ENCODE peak calls at places on chromosome 2, in four cellular contexts. One of them, this sample, is unnamed.
A peak's percentile ranks its signal among the peaks of the same experiment; 100 is the strongest.

GRCh38 chr2:7190587-7191320 is 273.5 kb downstream of the RNF144A start:
- DNase-seq in esophagus squamous epithelium: no peak
- DNase-seq in MM.1S: no peak
- DNase-seq in fibroblast of lung: no peak
- DNase-seq in this sample: no peak

GRCh38 chr2:134245340-134245984 is 8.4 kb upstream of the MGAT5 start:
- DNase-seq in esophagus squamous epithelium: peak; percentile 11
- DNase-seq in MM.1S: peak; percentile 62
- DNase-seq in fibroblast of lung: peak; percentile 75
- DNase-seq in this sample: no peak

GRCh38 chr2:157838442-157839161 is 37.5 kb downstream of the ACVR1 start:
- DNase-seq in fibroblast of lung: peak; percentile 88
- DNase-seq in esophagus squamous epithelium: no peak
- DNase-seq in MM.1S: no peak
- DNase-seq in this sample: no peak

GRCh38 chr2:120675460-120676130 is 60.1 kb upstream of the GLI2 start:
- DNase-seq in MM.1S: peak; percentile 51
- DNase-seq in fibroblast of lung: peak; percentile 61
- DNase-seq in esophagus squamous epithelium: no peak
- DNase-seq in this sample: no peak

GRCh38 chr2:72494392-72494791 is 331.4 kb downstream of the EXOC6B start:
- DNase-seq in fibroblast of lung: peak; percentile 4
- DNase-seq in esophagus squamous epithelium: no peak
- DNase-seq in MM.1S: no peak
- DNase-seq in this sample: no peak

GRCh38 chr2:173232956-173233744 is 121.5 kb upstream of the CDCA7 start:
- DNase-seq in fibroblast of lung: no peak
- DNase-seq in esophagus squamous epithelium: no peak
- DNase-seq in MM.1S: no peak
- DNase-seq in this sample: no peak

GRCh38 chr2:3289971-3290370 is 87.6 kb downstream of the EIPR1 start:
- DNase-seq in MM.1S: no peak
- DNase-seq in fibroblast of lung: no peak
- DNase-seq in esophagus squamous epithelium: no peak
- DNase-seq in this sample: no peak

GRCh38 chr2:241592126-241592845 is 33.7 kb downstream of the BOK start:
- DNase-seq in MM.1S: no peak
- DNase-seq in esophagus squamous epithelium: no peak
- DNase-seq in fibroblast of lung: no peak
- DNase-seq in this sample: no peak

GRCh38 chr2:33598472-33599174 is 476 bp downstream of the FAM98A start:
- DNase-seq in fibroblast of lung: peak; percentile 39
- DNase-seq in esophagus squamous epithelium: peak; percentile 11
- DNase-seq in MM.1S: peak; percentile 52
- DNase-seq in this sample: no peak

GRCh38 chr2:150485114-150485870 is 2.2 kb downstream of the RND3 start:
- DNase-seq in fibroblast of lung: peak; percentile 73
- DNase-seq in esophagus squamous epithelium: no peak
- DNase-seq in MM.1S: peak; percentile 77
- DNase-seq in this sample: no peak

GRCh38 chr2:224948859-224949258 is 93.4 kb downstream of the DOCK10 start:
- DNase-seq in MM.1S: no peak
- DNase-seq in fibroblast of lung: peak; percentile 72
- DNase-seq in esophagus squamous epithelium: no peak
- DNase-seq in this sample: no peak

GRCh38 chr2:128591022-128591840 is 272.6 kb upstream of the HS6ST1 start:
- DNase-seq in MM.1S: no peak
- DNase-seq in esophagus squamous epithelium: no peak
- DNase-seq in fibroblast of lung: no peak
- DNase-seq in this sample: no peak

GRCh38 chr2:234329202-234329930 is 167.5 kb downstream of the ARL4C start:
- DNase-seq in esophagus squamous epithelium: no peak
- DNase-seq in MM.1S: no peak
- DNase-seq in fibroblast of lung: peak; percentile 10
- DNase-seq in this sample: no peak

GRCh38 chr2:215052810-215053209 is 85.6 kb downstream of the ABCA12 start:
- DNase-seq in MM.1S: no peak
- DNase-seq in fibroblast of lung: no peak
- DNase-seq in esophagus squamous epithelium: no peak
- DNase-seq in this sample: no peak

GRCh38 chr2:11446733-11447248 is 19.2 kb downstream of the E2F6 start:
- DNase-seq in MM.1S: peak; percentile 30
- DNase-seq in fibroblast of lung: peak; percentile 72
- DNase-seq in esophagus squamous epithelium: no peak
- DNase-seq in this sample: no peak

GRCh38 chr2:118806797-118807667 is 40.4 kb downstream of the EN1 start:
- DNase-seq in fibroblast of lung: no peak
- DNase-seq in MM.1S: no peak
- DNase-seq in esophagus squamous epithelium: no peak
- DNase-seq in this sample: no peak

GRCh38 chr2:108907822-108908716 is 81.0 kb downstream of the EDAR start:
- DNase-seq in fibroblast of lung: no peak
- DNase-seq in MM.1S: no peak
- DNase-seq in esophagus squamous epithelium: no peak
- DNase-seq in this sample: no peak

GRCh38 chr2:160367887-160368286 is 125.7 kb downstream of the RBMS1 start:
- DNase-seq in MM.1S: peak; percentile 69
- DNase-seq in esophagus squamous epithelium: no peak
- DNase-seq in fibroblast of lung: peak; percentile 97
- DNase-seq in this sample: peak; percentile 92

GRCh38 chr2:47644351-47644750 is 138.6 kb upstream of the MSH6 start:
- DNase-seq in esophagus squamous epithelium: no peak
- DNase-seq in fibroblast of lung: no peak
- DNase-seq in MM.1S: no peak
- DNase-seq in this sample: no peak

GRCh38 chr2:111633643-111634042 is 250.3 kb downstream of the ANAPC1 start:
- DNase-seq in esophagus squamous epithelium: no peak
- DNase-seq in fibroblast of lung: no peak
- DNase-seq in MM.1S: no peak
- DNase-seq in this sample: no peak

GRCh38 chr2:148021059-148021985 is at the start of gene MBD5:
- DNase-seq in esophagus squamous epithelium: no peak
- DNase-seq in MM.1S: peak; percentile 69
- DNase-seq in fibroblast of lung: peak; percentile 70
- DNase-seq in this sample: no peak

GRCh38 chr2:231203087-231203486 is 4.7 kb downstream of the ARMC9 start:
- DNase-seq in esophagus squamous epithelium: no peak
- DNase-seq in MM.1S: no peak
- DNase-seq in fibroblast of lung: no peak
- DNase-seq in this sample: no peak

GRCh38 chr2:147425437-147426038 is 419.3 kb upstream of the ACVR2A start:
- DNase-seq in MM.1S: no peak
- DNase-seq in esophagus squamous epithelium: no peak
- DNase-seq in fibroblast of lung: no peak
- DNase-seq in this sample: no peak

GRCh38 chr2:120783969-120784372 is 48.3 kb downstream of the GLI2 start:
- DNase-seq in esophagus squamous epithelium: no peak
- DNase-seq in fibroblast of lung: no peak
- DNase-seq in MM.1S: no peak
- DNase-seq in this sample: no peak

GRCh38 chr2:3656762-3657691 is 973 bp upstream of the ALLC start:
- DNase-seq in fibroblast of lung: peak; percentile 54
- DNase-seq in esophagus squamous epithelium: no peak
- DNase-seq in MM.1S: no peak
- DNase-seq in this sample: no peak

GRCh38 chr2:137992039-137992646 is 27.9 kb downstream of the HNMT start:
- DNase-seq in fibroblast of lung: no peak
- DNase-seq in MM.1S: no peak
- DNase-seq in esophagus squamous epithelium: no peak
- DNase-seq in this sample: no peak

GRCh38 chr2:100208375-100208774 is 66.0 kb upstream of the AFF3 start:
- DNase-seq in MM.1S: no peak
- DNase-seq in esophagus squamous epithelium: no peak
- DNase-seq in fibroblast of lung: peak; percentile 40
- DNase-seq in this sample: no peak

GRCh38 chr2:120947982-120948661 is 212.5 kb downstream of the GLI2 start:
- DNase-seq in fibroblast of lung: no peak
- DNase-seq in esophagus squamous epithelium: no peak
- DNase-seq in MM.1S: no peak
- DNase-seq in this sample: no peak

GRCh38 chr2:150997066-150997465 is 264.6 kb downstream of the RBM43 start:
- DNase-seq in esophagus squamous epithelium: no peak
- DNase-seq in MM.1S: no peak
- DNase-seq in fibroblast of lung: no peak
- DNase-seq in this sample: no peak

GRCh38 chr2:19682493-19682892 is 219.3 kb downstream of the TTC32 start:
- DNase-seq in fibroblast of lung: no peak
- DNase-seq in MM.1S: no peak
- DNase-seq in esophagus squamous epithelium: no peak
- DNase-seq in this sample: peak; percentile 79

GRCh38 chr2:7118606-7119503 is 201.6 kb downstream of the RNF144A start:
- DNase-seq in esophagus squamous epithelium: no peak
- DNase-seq in fibroblast of lung: peak; percentile 25
- DNase-seq in MM.1S: no peak
- DNase-seq in this sample: no peak

GRCh38 chr2:71459084-71459431 is 5.7 kb downstream of the DYSF start:
- DNase-seq in fibroblast of lung: no peak
- DNase-seq in MM.1S: no peak
- DNase-seq in esophagus squamous epithelium: no peak
- DNase-seq in this sample: no peak

GRCh38 chr2:86592547-86593230 is 29.4 kb upstream of the CHMP3 start:
- DNase-seq in esophagus squamous epithelium: no peak
- DNase-seq in fibroblast of lung: no peak
- DNase-seq in MM.1S: no peak
- DNase-seq in this sample: no peak

GRCh38 chr2:151171186-151171585 is 90.5 kb downstream of the RBM43 start:
- DNase-seq in fibroblast of lung: no peak
- DNase-seq in MM.1S: no peak
- DNase-seq in esophagus squamous epithelium: no peak
- DNase-seq in this sample: no peak

GRCh38 chr2:203498161-203498560 is 36.9 kb downstream of the RAPH1 start:
- DNase-seq in fibroblast of lung: peak; percentile 89
- DNase-seq in MM.1S: no peak
- DNase-seq in esophagus squamous epithelium: no peak
- DNase-seq in this sample: peak; percentile 34

GRCh38 chr2:141707486-141707885 is 423.3 kb downstream of the LRP1B start:
- DNase-seq in MM.1S: peak; percentile 31
- DNase-seq in fibroblast of lung: no peak
- DNase-seq in esophagus squamous epithelium: no peak
- DNase-seq in this sample: no peak

GRCh38 chr2:141714486-141714885 is 416.3 kb downstream of the LRP1B start:
- DNase-seq in fibroblast of lung: peak; percentile 12
- DNase-seq in MM.1S: no peak
- DNase-seq in esophagus squamous epithelium: no peak
- DNase-seq in this sample: no peak

GRCh38 chr2:141709756-141710155 is 421.1 kb downstream of the LRP1B start:
- DNase-seq in fibroblast of lung: no peak
- DNase-seq in MM.1S: no peak
- DNase-seq in esophagus squamous epithelium: no peak
- DNase-seq in this sample: no peak

GRCh38 chr2:141710589-141711239 is 420.1 kb downstream of the LRP1B start:
- DNase-seq in fibroblast of lung: no peak
- DNase-seq in esophagus squamous epithelium: no peak
- DNase-seq in MM.1S: no peak
- DNase-seq in this sample: no peak

DNA sequence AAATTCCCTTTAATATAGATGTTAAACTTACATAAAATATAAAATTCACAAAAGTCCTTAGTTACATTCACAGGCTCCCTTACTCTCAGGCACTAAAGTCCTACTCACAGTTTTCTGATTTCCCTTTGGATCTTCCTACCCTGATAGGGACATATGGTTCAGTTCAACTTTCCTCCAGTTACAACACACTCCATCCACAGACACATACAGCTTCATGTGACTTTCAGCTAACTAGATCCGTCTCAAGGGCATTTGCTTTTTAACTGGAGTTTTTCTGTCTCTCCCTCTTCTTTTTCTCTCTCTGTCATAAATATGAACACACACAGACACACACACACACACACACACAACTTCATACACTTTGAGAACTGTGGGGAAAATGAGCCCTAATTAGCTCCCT is 419.2 kb downstream of the LRP1B start:
- DNase-seq in MM.1S: no peak
- DNase-seq in fibroblast of lung: peak; percentile 64
- DNase-seq in esophagus squamous epithelium: no peak
- DNase-seq in this sample: no peak
- TF ChIP-seq CTCF in MM.1S: no peak
- TF ChIP-seq CTCF in fibroblast of lung: no peak
- TF ChIP-seq CTCF in esophagus squamous epithelium: no peak
- TF ChIP-seq CTCF in this sample: no peak

DNA sequence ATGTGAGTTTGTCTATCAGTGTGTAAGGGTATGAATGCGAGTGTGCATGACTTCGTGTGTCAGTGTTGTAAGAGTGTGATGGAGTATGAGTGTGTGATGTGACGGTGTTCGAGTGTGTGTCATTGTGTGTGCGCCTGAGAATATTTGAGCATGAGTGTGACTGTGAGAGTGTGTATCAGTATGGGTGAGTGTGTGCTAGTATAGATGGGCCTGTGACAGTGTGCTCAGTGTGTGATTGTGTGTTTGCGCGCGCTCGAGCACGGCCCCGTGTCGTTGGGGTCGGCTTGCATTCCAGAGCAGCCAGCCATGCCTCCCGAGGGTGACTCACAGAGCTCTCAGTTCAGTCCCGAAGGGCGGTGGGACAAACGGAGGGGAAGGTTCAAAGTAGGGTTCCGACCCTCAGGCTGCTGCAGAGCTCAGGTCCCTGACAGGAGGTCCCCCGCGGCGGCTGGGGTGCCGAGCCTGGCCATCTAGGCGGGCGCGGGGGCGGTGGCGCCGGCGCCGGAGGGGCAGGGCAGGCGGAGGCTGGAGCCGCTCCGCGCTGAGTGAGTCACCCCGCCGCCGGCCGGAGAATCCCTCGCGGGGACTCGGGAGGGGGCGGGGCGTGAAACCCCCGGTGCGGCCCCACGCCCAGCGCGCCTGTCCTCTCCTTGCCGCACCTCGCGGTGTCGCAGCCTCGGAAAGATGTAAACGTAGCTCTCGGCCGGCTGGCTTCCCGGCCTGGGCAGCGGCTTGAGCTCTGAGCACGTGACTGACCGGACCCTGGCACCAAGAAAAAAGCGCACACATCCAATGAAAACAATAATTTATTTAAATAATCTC is 3.8 kb downstream of the DLX2 start:
- DNase-seq in esophagus squamous epithelium: no peak
- DNase-seq in MM.1S: no peak
- DNase-seq in fibroblast of lung: no peak
- DNase-seq in this sample: peak; percentile 71
- H3K4me3 ChIP-seq in esophagus squamous epithelium: peak overlapping the region; percentile 37
- H3K4me3 ChIP-seq in MM.1S: no peak overlapping the region
- H3K4me3 ChIP-seq in fibroblast of lung: peak overlapping the region; percentile 59
- H3K4me3 ChIP-seq in this sample: peak overlapping the region; percentile 26

DNA sequence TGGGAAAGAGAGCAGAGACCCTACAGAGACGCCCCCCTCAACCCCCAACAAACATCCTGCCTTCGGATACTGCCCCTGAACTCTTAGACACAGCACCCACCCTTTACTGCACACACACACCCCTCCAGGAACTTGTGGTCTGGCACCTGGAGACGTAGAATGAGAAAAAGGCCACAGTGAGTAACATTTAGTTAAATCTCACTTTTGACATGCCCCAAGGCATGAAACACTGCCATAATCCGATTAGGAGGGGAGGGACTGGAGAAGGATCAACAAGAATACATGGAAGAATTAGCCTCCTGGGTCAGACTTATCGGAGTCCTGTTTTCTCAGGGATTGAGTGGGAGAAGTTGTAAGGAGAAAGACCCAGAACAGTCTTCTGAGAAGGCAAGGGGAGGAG is 4.1 kb downstream of the CDK5R2 start:
- DNase-seq in esophagus squamous epithelium: no peak
- DNase-seq in fibroblast of lung: no peak
- DNase-seq in MM.1S: no peak
- DNase-seq in this sample: no peak
- H3K27me3 ChIP-seq in esophagus squamous epithelium: peaks cover 96% of the 10 kb centered on the region
- H3K27me3 ChIP-seq in fibroblast of lung: peaks cover 29% of the 10 kb centered on the region
- H3K27me3 ChIP-seq in MM.1S: peaks cover 68% of the 10 kb centered on the region
- H3K27me3 ChIP-seq in this sample: peaks cover 50% of the 10 kb centered on the region

GRCh38 chr2:97748397-97748796 is 35.0 kb downstream of the ZAP70 start:
- DNase-seq in MM.1S: peak; percentile 24
- DNase-seq in fibroblast of lung: no peak
- DNase-seq in esophagus squamous epithelium: no peak
- DNase-seq in this sample: no peak
- TF ChIP-seq CTCF in MM.1S: peak; percentile 36
- TF ChIP-seq CTCF in fibroblast of lung: no peak
- TF ChIP-seq CTCF in esophagus squamous epithelium: peak; percentile 12
- TF ChIP-seq CTCF in this sample: peak; percentile 28

This sample was measured in kidney epithelial cell.